ENCODE peak calls at places on chromosomes 11 and 22, in four cellular contexts. J is stimulated activated naive CD4-positive, alpha-beta T cell; X is NCI-H1105; L is central memory CD4-positive, alpha-beta T cell. E is an unnamed sample.

GRCh38 chr22:35589071-35589735 is 27.9 kb downstream of the MB start:
- DNase-seq in L (no peak), J (no peak), X (no peak), E (peak)

GRCh38 chr11:134466035-134466908 is 54.2 kb upstream of the B3GAT1 start:
- DNase-seq in J (no peak), X (no peak), L (no peak), E (no peak)

GRCh38 chr11:10490398-10491232 is 35.6 kb downstream of the AMPD3 start:
- DNase-seq in X (no peak), L (no peak), J (no peak), E (peak)

GRCh38 chr22:40178417-40179409 is 988 bp downstream of the TNRC6B start:
- DNase-seq in J (peak), L (peak), X (peak), E (peak)

GRCh38 chr11:114291381-114291780 is 4.8 kb upstream of the NNMT start:
- DNase-seq in X (no peak), J (no peak), L (no peak), E (peak)

GRCh38 chr11:69427906-69428880 is 53.3 kb upstream of the LINC01488 start:
- DNase-seq in J (no peak), L (no peak), X (no peak), E (no peak)

GRCh38 chr22:48576333-48577013 is 1251.2 kb downstream of the BRD1 start:
- DNase-seq in L (no peak), X (peak), J (no peak), E (peak)

GRCh38 chr11:120334894-120335462 is 1.2 kb upstream of the ARHGEF12 start:
- DNase-seq in X (peak), L (peak), J (peak), E (peak)

GRCh38 chr11:96263361-96263763 is 79.6 kb downstream of the MAML2 start:
- DNase-seq in X (no peak), L (no peak), J (no peak), E (peak)

GRCh38 chr11:117999354-117999993 is 13.3 kb downstream of the IL10RA start:
- DNase-seq in L (no peak), J (no peak), X (no peak), E (no peak)

GRCh38 chr11:65468874-65469333 is 29.9 kb upstream of the MALAT1 start:
- DNase-seq in J (no peak), L (peak), X (peak), E (peak)

GRCh38 chr11:12445001-12445400 is 67.6 kb downstream of the PARVA start:
- DNase-seq in X (no peak), J (no peak), L (no peak), E (no peak)